ENCODE peak calls at places on chromosomes 5 and 9, in seven cellular contexts. Y, Q, V, L, W, H and Z are unnamed samples.

GRCh38 chr5:173680660-173681242 is 64.3 kb upstream of the BOD1 start:
- DNase-seq in L (no peak), V (peak; percentile 74), W (no peak), Q (no peak), Y (no peak), H (no peak), Z (no peak)

GRCh38 chr9:92373167-92373566 is 31.2 kb downstream of the OGN start:
- DNase-seq in H (no peak), L (no peak), Y (no peak), V (no peak), W (no peak), Q (no peak), Z (no peak)

GRCh38 chr5:90113108-90113507 is 296.4 kb downstream of the CETN3 start:
- DNase-seq in L (no peak), W (no peak), V (no peak), Q (no peak), H (no peak), Y (no peak), Z (no peak)

GRCh38 chr5:96117863-96118651 is 156.4 kb upstream of the ELL2 start:
- DNase-seq in Y (no peak), L (no peak), V (no peak), H (peak; percentile 36), Q (no peak), W (no peak), Z (no peak)

GRCh38 chr5:55582256-55582655 is 47.5 kb upstream of the PLPP1 start:
- DNase-seq in V (no peak), Y (no peak), L (no peak), Q (no peak), W (no peak), H (no peak), Z (no peak)

GRCh38 chr5:71537681-71538080 is 49.5 kb upstream of the MCCC2 start:
- DNase-seq in L (peak; percentile 47), W (peak; percentile 31), Y (no peak), H (no peak), V (no peak), Q (no peak), Z (no peak)

GRCh38 chr9:73200694-73201432 is 49.2 kb downstream of the ANXA1 start:
- DNase-seq in W (peak; percentile 74), V (peak; percentile 64), Y (no peak), Q (no peak), L (no peak), H (no peak), Z (no peak)

GRCh38 chr9:3502560-3503398 is 23.0 kb downstream of the RFX3 start:
- DNase-seq in W (no peak), Q (no peak), L (peak; percentile 34), V (no peak), Y (no peak), H (peak; percentile 64), Z (no peak)

GRCh38 chr5:97923496-97923895 is 740.4 kb upstream of the RIOK2 start:
- DNase-seq in Q (no peak), V (no peak), W (no peak), L (no peak), H (no peak), Y (no peak), Z (no peak)

GRCh38 chr9:137467161-137467581 is 8.0 kb upstream of the NSMF start:
- DNase-seq in H (no peak), V (no peak), Y (no peak), W (no peak), Q (no peak), L (no peak), Z (no peak)

GRCh38 chr5:83632874-83633273 is 87.8 kb downstream of the HAPLN1 start:
- DNase-seq in Q (no peak), Y (peak; percentile 60), V (no peak), W (no peak), H (peak; percentile 84), L (peak; percentile 86), Z (peak; percentile 1)

GRCh38 chr5:54329731-54330709 is 19.6 kb upstream of the ARL15 start:
- DNase-seq in V (no peak), Y (peak; percentile 77), H (peak; percentile 99), Q (no peak), L (peak; percentile 90), W (no peak), Z (peak; percentile 75)

GRCh38 chr9:106980551-106981101 is 117.7 kb downstream of the ZNF462 start:
- DNase-seq in W (no peak), Y (no peak), L (peak; percentile 29), Q (no peak), H (peak; percentile 69), V (no peak), Z (no peak)

GRCh38 chr9:20692554-20692953 is 8.5 kb downstream of the FOCAD start:
- DNase-seq in V (no peak), H (peak; percentile 26), W (no peak), Q (no peak), Y (no peak), L (peak; percentile 61), Z (no peak)

GRCh38 chr9:37593877-37594448 is 1.6 kb upstream of the TOMM5 start:
- DNase-seq in V (no peak), Y (no peak), H (no peak), Q (no peak), W (no peak), L (no peak), Z (no peak)

DNA sequence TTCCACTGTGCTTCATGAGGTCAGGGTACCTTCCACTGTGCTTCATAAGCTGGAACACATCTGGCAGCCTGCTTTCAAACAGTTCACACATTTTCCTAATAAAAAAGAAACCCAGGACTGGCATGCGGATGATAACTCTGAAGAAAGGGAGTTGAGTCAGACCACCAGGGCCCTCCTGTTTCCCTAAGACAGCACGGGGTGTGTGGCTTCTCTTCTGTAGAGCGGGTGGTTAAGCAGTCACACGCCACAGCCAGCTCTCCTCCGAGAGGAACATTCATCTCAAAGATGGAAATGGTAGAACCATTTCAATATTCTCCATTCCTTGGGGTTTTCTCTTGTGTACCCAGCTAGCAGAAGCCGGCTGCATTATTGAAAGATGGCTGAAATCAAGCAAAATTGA is 128.1 kb upstream of the LMX1B start:
- DNase-seq in Q (no peak), V (no peak), Y (no peak), L (no peak), H (no peak), W (no peak), Z (no peak)
- H3K27ac ChIP-seq in Q (no peak overlapping the region), V (no peak overlapping the region), Y (no peak overlapping the region), L (no peak overlapping the region), H (no peak overlapping the region), W (no peak overlapping the region), Z (no peak overlapping the region)

DNA sequence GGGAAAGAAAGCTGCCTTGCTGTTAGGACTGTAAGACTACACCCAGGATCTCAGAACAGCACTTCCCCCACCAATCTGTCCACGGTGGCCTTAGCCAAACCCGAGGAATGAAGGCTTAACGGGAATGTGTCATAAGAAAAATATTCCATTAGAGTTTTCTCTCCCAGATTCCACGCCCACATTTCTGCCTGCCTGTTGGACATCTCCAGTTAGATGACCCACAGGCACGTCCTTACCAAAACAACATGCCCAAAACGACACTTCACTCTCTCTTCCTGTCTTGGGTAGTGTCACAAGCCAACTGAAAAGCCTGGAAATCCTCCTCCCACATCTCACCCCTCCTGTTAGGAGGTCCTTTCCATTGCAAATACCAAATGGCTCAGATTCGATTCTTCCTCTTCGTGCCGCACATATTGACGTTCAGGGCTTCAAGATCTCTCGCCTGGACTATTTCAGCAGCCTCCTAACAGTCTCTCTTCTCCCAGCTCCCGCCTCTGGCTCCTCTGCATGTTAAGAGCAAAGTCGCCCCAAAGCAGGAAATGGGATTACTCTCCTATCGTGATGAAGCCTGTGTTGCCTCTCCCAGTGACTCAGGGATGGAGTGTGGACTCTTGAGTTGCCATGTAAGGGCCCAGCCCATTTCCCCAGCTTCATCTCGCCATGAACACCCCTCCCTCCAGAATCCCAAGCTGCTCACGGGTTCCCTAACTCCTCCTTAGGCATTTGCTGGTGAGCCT is 159.3 kb downstream of the NR3C1 start:
- DNase-seq in Q (no peak), W (peak; percentile 58), Y (peak; percentile 92), H (peak; percentile 98), V (no peak), L (peak; percentile 97), Z (peak; percentile 86)
- H3K27ac ChIP-seq in Q (no peak overlapping the region), W (no peak overlapping the region), Y (peak overlapping the region; percentile 98), H (peak overlapping the region; percentile 99), V (no peak overlapping the region), L (peak overlapping the region; percentile 94), Z (peak overlapping the region; percentile 98)

GRCh38 chr9:129336601-129337286 is 158.7 kb upstream of the IER5L start:
- DNase-seq in Q (peak; percentile 21), H (peak; percentile 85), L (no peak), Y (no peak), V (peak; percentile 41), W (peak; percentile 83), Z (no peak)

GRCh38 chr9:129334744-129335080 is 156.7 kb upstream of the IER5L start:
- DNase-seq in Q (no peak), Y (no peak), L (no peak), W (no peak), H (no peak), V (no peak), Z (no peak)

GRCh38 chr9:129336130-129336528 is 158.1 kb upstream of the IER5L start:
- DNase-seq in Y (no peak), L (peak; percentile 44), Q (no peak), W (peak; percentile 42), V (no peak), H (peak; percentile 84), Z (peak; percentile 24)

GRCh38 chr9:129333961-129334743 is 156.1 kb upstream of the IER5L start:
- DNase-seq in L (peak; percentile 90), Y (peak; percentile 87), V (no peak), W (peak; percentile 88), Q (peak; percentile 11), H (peak; percentile 98), Z (peak; percentile 94)

GRCh38 chr9:129335456-129336129 is 157.5 kb upstream of the IER5L start:
- DNase-seq in W (no peak), Y (no peak), Q (no peak), L (no peak), H (no peak), V (no peak), Z (no peak)
- H3K27ac ChIP-seq in W (peak overlapping the region; percentile 85), Y (no peak overlapping the region), Q (no peak overlapping the region), L (no peak overlapping the region), H (peak overlapping the region; percentile 17), V (no peak overlapping the region), Z (peak overlapping the region; percentile 99)

GRCh38 chr5:82416506-82416905 is 138.4 kb upstream of the RPS23 start:
- DNase-seq in L (no peak), W (no peak), H (peak; percentile 39), V (no peak), Q (no peak), Y (no peak), Z (no peak)

GRCh38 chr5:82413302-82414042 is 135.3 kb upstream of the RPS23 start:
- DNase-seq in L (peak; percentile 43), H (peak; percentile 96), Q (no peak), V (no peak), Y (peak; percentile 55), W (no peak), Z (peak; percentile 73)

GRCh38 chr5:82418608-82418950 is 140.4 kb upstream of the RPS23 start:
- DNase-seq in L (no peak), V (no peak), Y (no peak), H (peak; percentile 50), Q (no peak), W (no peak), Z (no peak)

GRCh38 chr5:82417776-82418607 is 139.8 kb upstream of the RPS23 start:
- DNase-seq in V (no peak), Y (no peak), W (no peak), H (peak; percentile 52), Q (no peak), L (peak; percentile 34), Z (no peak)

DNA sequence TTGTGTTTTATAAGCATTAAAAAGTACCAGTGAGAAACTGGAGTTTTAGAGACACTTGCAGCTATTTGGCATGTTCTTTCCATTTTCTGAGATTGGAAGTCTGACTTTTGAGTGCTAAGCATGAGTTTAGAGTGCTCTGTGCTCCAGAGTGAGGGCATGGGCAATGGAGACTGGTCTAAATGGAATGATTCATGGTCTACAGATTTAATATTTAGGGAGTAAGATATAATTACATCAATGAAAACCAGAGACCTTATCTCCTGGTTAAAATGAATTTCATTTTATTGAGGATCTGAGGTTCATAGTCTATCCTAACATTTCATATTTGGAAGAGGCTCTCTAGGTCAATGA is 135.9 kb upstream of the RPS23 start:
- DNase-seq in H (no peak), Y (no peak), Q (no peak), W (no peak), L (no peak), V (no peak), Z (no peak)
- H3K27ac ChIP-seq in H (peak overlapping the region; percentile 85), Y (no peak overlapping the region), Q (no peak overlapping the region), W (no peak overlapping the region), L (peak overlapping the region; percentile 70), V (no peak overlapping the region), Z (peak overlapping the region; percentile 19)